ENCODE peak calls at places on chromosome 20, in eight cellular contexts. One of them, this sample, is unnamed.

GRCh38 chr20:57902478-57902877 is 192.7 kb upstream of the PMEPA1 start:
- DNase-seq in vagina: no peak
- DNase-seq in breast epithelium: no peak
- DNase-seq in GM23338: no peak
- DNase-seq in Panc1: no peak
- DNase-seq in transverse colon: no peak
- DNase-seq in sigmoid colon: no peak
- DNase-seq in stomach: no peak
- DNase-seq in this sample: no peak

GRCh38 chr20:37345339-37346231 is at the start of gene SRC:
- DNase-seq in breast epithelium: peak; percentile 69
- DNase-seq in stomach: peak; percentile 89
- DNase-seq in transverse colon: peak; percentile 91
- DNase-seq in GM23338: peak; percentile 84
- DNase-seq in vagina: no peak
- DNase-seq in sigmoid colon: peak; percentile 95
- DNase-seq in Panc1: no peak
- DNase-seq in this sample: peak; percentile 59

GRCh38 chr20:49356676-49357075 is 78.8 kb upstream of the ZNFX1 start:
- DNase-seq in transverse colon: no peak
- DNase-seq in Panc1: no peak
- DNase-seq in breast epithelium: no peak
- DNase-seq in vagina: no peak
- DNase-seq in GM23338: no peak
- DNase-seq in stomach: no peak
- DNase-seq in sigmoid colon: no peak
- DNase-seq in this sample: no peak

GRCh38 chr20:38043512-38044300 is 10.2 kb downstream of the RPRD1B start:
- DNase-seq in vagina: no peak
- DNase-seq in GM23338: no peak
- DNase-seq in stomach: no peak
- DNase-seq in transverse colon: no peak
- DNase-seq in Panc1: peak; percentile 80
- DNase-seq in breast epithelium: no peak
- DNase-seq in sigmoid colon: no peak
- DNase-seq in this sample: no peak

GRCh38 chr20:41287327-41287726 is 30.2 kb downstream of the ZHX3 start:
- DNase-seq in transverse colon: no peak
- DNase-seq in vagina: no peak
- DNase-seq in GM23338: no peak
- DNase-seq in breast epithelium: no peak
- DNase-seq in sigmoid colon: no peak
- DNase-seq in stomach: no peak
- DNase-seq in Panc1: no peak
- DNase-seq in this sample: no peak

GRCh38 chr20:16556299-16556698 is 16.9 kb downstream of the KIF16B start:
- DNase-seq in vagina: no peak
- DNase-seq in GM23338: no peak
- DNase-seq in breast epithelium: no peak
- DNase-seq in stomach: no peak
- DNase-seq in sigmoid colon: no peak
- DNase-seq in Panc1: no peak
- DNase-seq in transverse colon: no peak
- DNase-seq in this sample: no peak

GRCh38 chr20:12358006-12358654 is 440.4 kb downstream of the BTBD3 start:
- DNase-seq in breast epithelium: no peak
- DNase-seq in GM23338: peak; percentile 69
- DNase-seq in sigmoid colon: no peak
- DNase-seq in transverse colon: no peak
- DNase-seq in vagina: no peak
- DNase-seq in Panc1: no peak
- DNase-seq in stomach: no peak
- DNase-seq in this sample: no peak

GRCh38 chr20:45783656-45784294 is 7.9 kb downstream of the WFDC3 start:
- DNase-seq in GM23338: no peak
- DNase-seq in breast epithelium: peak; percentile 82
- DNase-seq in transverse colon: peak; percentile 70
- DNase-seq in vagina: no peak
- DNase-seq in stomach: peak; percentile 91
- DNase-seq in sigmoid colon: peak; percentile 77
- DNase-seq in Panc1: no peak
- DNase-seq in this sample: no peak

GRCh38 chr20:3616250-3616649 is 46.9 kb downstream of the GFRA4 start:
- DNase-seq in stomach: peak; percentile 54
- DNase-seq in sigmoid colon: no peak
- DNase-seq in vagina: no peak
- DNase-seq in transverse colon: no peak
- DNase-seq in breast epithelium: no peak
- DNase-seq in Panc1: no peak
- DNase-seq in GM23338: peak; percentile 52
- DNase-seq in this sample: no peak

GRCh38 chr20:47196091-47197081 is 160.1 kb downstream of the ZMYND8 start:
- DNase-seq in vagina: no peak
- DNase-seq in transverse colon: peak; percentile 81
- DNase-seq in Panc1: no peak
- DNase-seq in breast epithelium: no peak
- DNase-seq in GM23338: peak; percentile 94
- DNase-seq in stomach: peak; percentile 81
- DNase-seq in sigmoid colon: peak; percentile 78
- DNase-seq in this sample: peak; percentile 75

GRCh38 chr20:63534831-63535651 is 2.1 kb downstream of the PTK6 start:
- DNase-seq in stomach: peak; percentile 83
- DNase-seq in breast epithelium: no peak
- DNase-seq in vagina: no peak
- DNase-seq in sigmoid colon: no peak
- DNase-seq in transverse colon: peak; percentile 90
- DNase-seq in Panc1: no peak
- DNase-seq in GM23338: no peak
- DNase-seq in this sample: no peak

GRCh38 chr20:11780765-11781369 is 136.8 kb upstream of the BTBD3 start:
- DNase-seq in transverse colon: no peak
- DNase-seq in GM23338: no peak
- DNase-seq in stomach: no peak
- DNase-seq in breast epithelium: no peak
- DNase-seq in vagina: no peak
- DNase-seq in Panc1: no peak
- DNase-seq in sigmoid colon: no peak
- DNase-seq in this sample: no peak

GRCh38 chr20:4369119-4369797 is 352.5 kb upstream of the PRND start:
- DNase-seq in GM23338: no peak
- DNase-seq in stomach: no peak
- DNase-seq in transverse colon: no peak
- DNase-seq in Panc1: no peak
- DNase-seq in vagina: no peak
- DNase-seq in sigmoid colon: no peak
- DNase-seq in breast epithelium: no peak
- DNase-seq in this sample: no peak

GRCh38 chr20:23049933-23050838 is 714 bp upstream of the THBD start:
- DNase-seq in transverse colon: no peak
- DNase-seq in stomach: peak; percentile 71
- DNase-seq in GM23338: peak; percentile 53
- DNase-seq in breast epithelium: no peak
- DNase-seq in sigmoid colon: peak; percentile 72
- DNase-seq in vagina: no peak
- DNase-seq in Panc1: no peak
- DNase-seq in this sample: no peak
- TF ChIP-seq POLR2AphosphoS5 in transverse colon: no peak
- TF ChIP-seq POLR2AphosphoS5 in stomach: no peak
- TF ChIP-seq POLR2AphosphoS5 in GM23338: no peak
- TF ChIP-seq POLR2AphosphoS5 in breast epithelium: no peak
- TF ChIP-seq POLR2AphosphoS5 in sigmoid colon: no peak
- TF ChIP-seq POLR2AphosphoS5 in vagina: no peak
- TF ChIP-seq POLR2AphosphoS5 in Panc1: no peak
- TF ChIP-seq POLR2AphosphoS5 in this sample: no peak

GRCh38 chr20:44029848-44030230 is 115.2 kb downstream of the TOX2 start:
- DNase-seq in GM23338: no peak
- DNase-seq in Panc1: no peak
- DNase-seq in breast epithelium: no peak
- DNase-seq in vagina: no peak
- DNase-seq in sigmoid colon: no peak
- DNase-seq in transverse colon: no peak
- DNase-seq in stomach: no peak
- DNase-seq in this sample: no peak

GRCh38 chr20:44027686-44028340 is 113.2 kb downstream of the TOX2 start:
- DNase-seq in stomach: peak; percentile 15
- DNase-seq in GM23338: no peak
- DNase-seq in transverse colon: no peak
- DNase-seq in Panc1: no peak
- DNase-seq in breast epithelium: no peak
- DNase-seq in vagina: no peak
- DNase-seq in sigmoid colon: peak; percentile 40
- DNase-seq in this sample: no peak

GRCh38 chr20:44028868-44029847 is 114.5 kb downstream of the TOX2 start:
- DNase-seq in GM23338: no peak
- DNase-seq in breast epithelium: no peak
- DNase-seq in transverse colon: no peak
- DNase-seq in stomach: no peak
- DNase-seq in sigmoid colon: no peak
- DNase-seq in vagina: no peak
- DNase-seq in Panc1: no peak
- DNase-seq in this sample: no peak

GRCh38 chr20:44026932-44027685 is 112.5 kb downstream of the TOX2 start:
- DNase-seq in transverse colon: no peak
- DNase-seq in breast epithelium: no peak
- DNase-seq in vagina: no peak
- DNase-seq in sigmoid colon: peak; percentile 41
- DNase-seq in stomach: peak; percentile 17
- DNase-seq in Panc1: no peak
- DNase-seq in GM23338: no peak
- DNase-seq in this sample: no peak

DNA sequence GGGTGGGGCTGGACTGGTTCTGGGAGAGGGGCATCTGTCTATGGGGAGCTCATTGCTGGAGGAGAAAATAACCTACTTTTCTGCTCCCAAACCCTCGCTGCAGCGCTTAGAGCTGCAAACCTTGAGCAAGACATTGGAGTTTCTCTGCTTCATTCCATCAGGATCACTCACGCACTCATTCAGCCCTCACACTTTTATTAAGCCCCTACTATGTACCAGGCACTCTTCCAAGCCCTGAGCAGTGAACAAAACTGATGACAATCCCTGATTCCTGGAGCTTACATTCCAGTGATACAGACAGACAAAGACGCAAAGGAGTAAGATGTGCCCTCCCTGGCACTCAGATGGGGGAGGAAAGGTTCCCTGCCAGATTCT is 113.7 kb downstream of the TOX2 start:
- DNase-seq in stomach: peak; percentile 1
- DNase-seq in GM23338: no peak
- DNase-seq in transverse colon: no peak
- DNase-seq in breast epithelium: no peak
- DNase-seq in Panc1: no peak
- DNase-seq in sigmoid colon: no peak
- DNase-seq in vagina: no peak
- DNase-seq in this sample: no peak
- H3K27ac ChIP-seq in stomach: no peak overlapping the region
- H3K27ac ChIP-seq in GM23338: no peak overlapping the region
- H3K27ac ChIP-seq in transverse colon: no peak overlapping the region
- H3K27ac ChIP-seq in breast epithelium: no peak overlapping the region
- H3K27ac ChIP-seq in Panc1: no peak overlapping the region
- H3K27ac ChIP-seq in sigmoid colon: no peak overlapping the region
- H3K27ac ChIP-seq in vagina: no peak overlapping the region
- H3K27ac ChIP-seq in this sample: no peak overlapping the region

GRCh38 chr20:20699144-20699543 is 13.3 kb downstream of the RALGAPA2 start:
- DNase-seq in sigmoid colon: no peak
- DNase-seq in stomach: no peak
- DNase-seq in GM23338: no peak
- DNase-seq in vagina: no peak
- DNase-seq in breast epithelium: no peak
- DNase-seq in Panc1: peak; percentile 22
- DNase-seq in transverse colon: no peak
- DNase-seq in this sample: no peak

GRCh38 chr20:20699917-20700316 is 12.5 kb downstream of the RALGAPA2 start:
- DNase-seq in stomach: no peak
- DNase-seq in GM23338: no peak
- DNase-seq in sigmoid colon: no peak
- DNase-seq in Panc1: no peak
- DNase-seq in vagina: no peak
- DNase-seq in breast epithelium: no peak
- DNase-seq in transverse colon: no peak
- DNase-seq in this sample: no peak

GRCh38 chr20:20694591-20694990 is 17.9 kb downstream of the RALGAPA2 start:
- DNase-seq in GM23338: no peak
- DNase-seq in breast epithelium: no peak
- DNase-seq in transverse colon: no peak
- DNase-seq in stomach: no peak
- DNase-seq in sigmoid colon: no peak
- DNase-seq in vagina: no peak
- DNase-seq in Panc1: no peak
- DNase-seq in this sample: no peak

GRCh38 chr20:20695250-20695816 is 17.1 kb downstream of the RALGAPA2 start:
- DNase-seq in GM23338: no peak
- DNase-seq in breast epithelium: no peak
- DNase-seq in transverse colon: no peak
- DNase-seq in Panc1: no peak
- DNase-seq in vagina: no peak
- DNase-seq in sigmoid colon: no peak
- DNase-seq in stomach: no peak
- DNase-seq in this sample: no peak

DNA sequence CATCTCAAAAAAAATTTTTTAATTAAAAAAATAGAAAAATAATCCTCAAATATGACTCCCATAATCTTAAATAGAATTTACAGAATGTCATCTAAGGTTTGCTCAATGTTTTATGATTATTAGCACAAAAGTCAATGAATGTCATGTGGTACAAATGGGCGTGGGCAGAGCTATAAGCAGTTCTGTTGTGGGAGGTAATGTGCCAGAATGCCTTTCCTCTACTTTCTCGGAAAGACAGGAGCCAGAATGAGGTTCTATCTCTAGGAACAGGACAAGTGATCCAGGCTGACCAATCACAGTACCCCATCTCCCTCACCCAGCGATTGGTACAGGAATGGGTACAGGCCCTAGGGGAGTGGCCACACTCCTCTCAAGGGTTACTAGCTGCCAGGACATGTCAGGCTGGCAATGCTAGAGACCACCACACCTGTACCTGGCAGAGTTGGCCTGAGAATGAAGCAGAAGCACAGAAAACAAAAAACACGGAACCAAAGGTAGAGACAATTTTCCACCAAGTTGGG is 15.1 kb downstream of the RALGAPA2 start:
- DNase-seq in breast epithelium: no peak
- DNase-seq in vagina: peak; percentile 49
- DNase-seq in GM23338: no peak
- DNase-seq in stomach: no peak
- DNase-seq in transverse colon: peak; percentile 9
- DNase-seq in Panc1: no peak
- DNase-seq in sigmoid colon: no peak
- DNase-seq in this sample: no peak
- TF ChIP-seq POLR2AphosphoS5 in breast epithelium: no peak
- TF ChIP-seq POLR2AphosphoS5 in vagina: no peak
- TF ChIP-seq POLR2AphosphoS5 in GM23338: no peak
- TF ChIP-seq POLR2AphosphoS5 in stomach: no peak
- TF ChIP-seq POLR2AphosphoS5 in transverse colon: no peak
- TF ChIP-seq POLR2AphosphoS5 in Panc1: no peak
- TF ChIP-seq POLR2AphosphoS5 in sigmoid colon: no peak
- TF ChIP-seq POLR2AphosphoS5 in this sample: no peak

DNA sequence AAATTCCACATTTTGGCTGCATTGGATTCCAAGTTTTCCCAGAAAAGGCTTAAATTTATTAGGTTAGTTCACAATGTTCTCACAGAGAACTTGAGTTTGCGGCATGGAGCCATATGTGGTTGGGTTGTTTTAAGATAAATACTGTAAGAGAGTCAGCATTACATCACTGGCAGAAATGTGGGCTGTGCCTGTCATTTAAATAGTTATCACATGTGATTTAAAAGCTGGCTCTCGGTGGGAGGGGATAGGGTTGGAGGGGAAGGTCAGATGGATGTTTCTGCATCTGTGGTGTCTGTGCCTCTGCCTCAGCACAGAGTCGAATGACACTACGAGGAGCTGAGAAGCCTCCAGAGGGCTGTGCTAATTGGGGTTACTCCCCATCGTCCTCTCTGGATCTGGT is 73.8 kb upstream of the SCP2D1 start:
- DNase-seq in sigmoid colon: peak; percentile 89
- DNase-seq in GM23338: peak; percentile 50
- DNase-seq in vagina: no peak
- DNase-seq in transverse colon: peak; percentile 42
- DNase-seq in stomach: no peak
- DNase-seq in Panc1: no peak
- DNase-seq in breast epithelium: no peak
- DNase-seq in this sample: no peak
- H3K27ac ChIP-seq in sigmoid colon: no peak overlapping the region
- H3K27ac ChIP-seq in GM23338: no peak overlapping the region
- H3K27ac ChIP-seq in vagina: peak overlapping the region; percentile 49
- H3K27ac ChIP-seq in transverse colon: peak overlapping the region; percentile 59
- H3K27ac ChIP-seq in stomach: peak overlapping the region; percentile 72
- H3K27ac ChIP-seq in Panc1: no peak overlapping the region
- H3K27ac ChIP-seq in breast epithelium: peak overlapping the region; percentile 12
- H3K27ac ChIP-seq in this sample: no peak overlapping the region